ENCODE peak calls at places on chromosomes 12 and 14, in eight cellular contexts. One of them, this sample, is unnamed.
A peak's percentile ranks its signal among the peaks of the same experiment; 100 is the strongest.

GRCh38 chr12:57135487-57135886 is 7.2 kb downstream of the LRP1 start:
- DNase-seq in tibial artery: no peak
- DNase-seq in cardiac muscle cell: no peak
- DNase-seq in MM.1S: no peak
- DNase-seq in thyroid gland: no peak
- DNase-seq in effector memory CD4-positive, alpha-beta T cell: no peak
- DNase-seq in heart right ventricle: peak; percentile 63
- DNase-seq in trophoblast cell: peak; percentile 45
- DNase-seq in this sample: no peak

GRCh38 chr12:124273630-124274029 is 21.3 kb upstream of the RFLNA start:
- DNase-seq in cardiac muscle cell: peak; percentile 33
- DNase-seq in thyroid gland: no peak
- DNase-seq in effector memory CD4-positive, alpha-beta T cell: no peak
- DNase-seq in heart right ventricle: no peak
- DNase-seq in tibial artery: no peak
- DNase-seq in MM.1S: no peak
- DNase-seq in trophoblast cell: peak; percentile 29
- DNase-seq in this sample: no peak

GRCh38 chr12:92061061-92061460 is 84.6 kb downstream of the BTG1 start:
- DNase-seq in effector memory CD4-positive, alpha-beta T cell: no peak
- DNase-seq in MM.1S: no peak
- DNase-seq in heart right ventricle: no peak
- DNase-seq in trophoblast cell: no peak
- DNase-seq in thyroid gland: no peak
- DNase-seq in tibial artery: no peak
- DNase-seq in cardiac muscle cell: no peak
- DNase-seq in this sample: no peak

GRCh38 chr12:39972119-39972518 is 133.8 kb downstream of the SLC2A13 start:
- DNase-seq in heart right ventricle: no peak
- DNase-seq in tibial artery: no peak
- DNase-seq in trophoblast cell: no peak
- DNase-seq in thyroid gland: no peak
- DNase-seq in MM.1S: no peak
- DNase-seq in effector memory CD4-positive, alpha-beta T cell: no peak
- DNase-seq in cardiac muscle cell: no peak
- DNase-seq in this sample: no peak

GRCh38 chr12:89566615-89567014 is 40.8 kb upstream of the POC1B start:
- DNase-seq in cardiac muscle cell: peak; percentile 4
- DNase-seq in heart right ventricle: no peak
- DNase-seq in MM.1S: no peak
- DNase-seq in effector memory CD4-positive, alpha-beta T cell: no peak
- DNase-seq in tibial artery: no peak
- DNase-seq in trophoblast cell: peak; percentile 49
- DNase-seq in thyroid gland: no peak
- DNase-seq in this sample: no peak

GRCh38 chr12:418432-418831 is 17.0 kb downstream of the CCDC77 start:
- DNase-seq in effector memory CD4-positive, alpha-beta T cell: no peak
- DNase-seq in trophoblast cell: no peak
- DNase-seq in heart right ventricle: no peak
- DNase-seq in thyroid gland: no peak
- DNase-seq in cardiac muscle cell: no peak
- DNase-seq in MM.1S: no peak
- DNase-seq in tibial artery: no peak
- DNase-seq in this sample: no peak

GRCh38 chr14:68814376-68815287 is 21.8 kb upstream of the ZFP36L1 start:
- DNase-seq in thyroid gland: peak; percentile 38
- DNase-seq in trophoblast cell: peak; percentile 94
- DNase-seq in effector memory CD4-positive, alpha-beta T cell: no peak
- DNase-seq in MM.1S: no peak
- DNase-seq in cardiac muscle cell: peak; percentile 70
- DNase-seq in heart right ventricle: no peak
- DNase-seq in tibial artery: no peak
- DNase-seq in this sample: peak; percentile 60

GRCh38 chr12:88816201-88816600 is 235.9 kb upstream of the KITLG start:
- DNase-seq in heart right ventricle: no peak
- DNase-seq in trophoblast cell: no peak
- DNase-seq in cardiac muscle cell: no peak
- DNase-seq in effector memory CD4-positive, alpha-beta T cell: no peak
- DNase-seq in tibial artery: no peak
- DNase-seq in MM.1S: no peak
- DNase-seq in thyroid gland: no peak
- DNase-seq in this sample: no peak

GRCh38 chr12:90679674-90680073 is 275.3 kb downstream of the CCER1 start:
- DNase-seq in tibial artery: no peak
- DNase-seq in MM.1S: no peak
- DNase-seq in heart right ventricle: no peak
- DNase-seq in cardiac muscle cell: no peak
- DNase-seq in effector memory CD4-positive, alpha-beta T cell: no peak
- DNase-seq in thyroid gland: no peak
- DNase-seq in trophoblast cell: no peak
- DNase-seq in this sample: no peak

GRCh38 chr14:105894978-105895881 is 368.8 kb downstream of the TMEM121 start:
- DNase-seq in cardiac muscle cell: no peak
- DNase-seq in MM.1S: no peak
- DNase-seq in tibial artery: peak; percentile 52
- DNase-seq in thyroid gland: no peak
- DNase-seq in trophoblast cell: no peak
- DNase-seq in heart right ventricle: peak; percentile 6
- DNase-seq in effector memory CD4-positive, alpha-beta T cell: no peak
- DNase-seq in this sample: peak; percentile 5

GRCh38 chr14:104784846-104785707 is 10.5 kb downstream of the AKT1 start:
- DNase-seq in trophoblast cell: no peak
- DNase-seq in thyroid gland: peak; percentile 93
- DNase-seq in effector memory CD4-positive, alpha-beta T cell: no peak
- DNase-seq in cardiac muscle cell: no peak
- DNase-seq in tibial artery: no peak
- DNase-seq in heart right ventricle: peak; percentile 18
- DNase-seq in MM.1S: no peak
- DNase-seq in this sample: peak; percentile 67

GRCh38 chr14:105092124-105092911 is 27.1 kb upstream of the GPR132 start:
- DNase-seq in cardiac muscle cell: peak; percentile 21
- DNase-seq in effector memory CD4-positive, alpha-beta T cell: no peak
- DNase-seq in trophoblast cell: peak; percentile 59
- DNase-seq in thyroid gland: peak; percentile 55
- DNase-seq in heart right ventricle: no peak
- DNase-seq in tibial artery: peak; percentile 68
- DNase-seq in MM.1S: no peak
- DNase-seq in this sample: peak; percentile 62

GRCh38 chr14:36426836-36427235 is 93.2 kb downstream of the NKX2-1 start:
- DNase-seq in MM.1S: no peak
- DNase-seq in trophoblast cell: no peak
- DNase-seq in tibial artery: no peak
- DNase-seq in heart right ventricle: no peak
- DNase-seq in effector memory CD4-positive, alpha-beta T cell: no peak
- DNase-seq in cardiac muscle cell: no peak
- DNase-seq in thyroid gland: peak; percentile 54
- DNase-seq in this sample: no peak

GRCh38 chr14:54881235-54881760 is 21.3 kb downstream of the GCH1 start:
- DNase-seq in thyroid gland: no peak
- DNase-seq in tibial artery: no peak
- DNase-seq in trophoblast cell: peak; percentile 29
- DNase-seq in cardiac muscle cell: no peak
- DNase-seq in effector memory CD4-positive, alpha-beta T cell: no peak
- DNase-seq in heart right ventricle: no peak
- DNase-seq in MM.1S: peak; percentile 51
- DNase-seq in this sample: peak; percentile 29

GRCh38 chr14:102675396-102675795 is 82.9 kb downstream of the RCOR1 start:
- DNase-seq in effector memory CD4-positive, alpha-beta T cell: no peak
- DNase-seq in thyroid gland: no peak
- DNase-seq in trophoblast cell: peak; percentile 25
- DNase-seq in MM.1S: no peak
- DNase-seq in tibial artery: no peak
- DNase-seq in heart right ventricle: no peak
- DNase-seq in cardiac muscle cell: no peak
- DNase-seq in this sample: no peak

GRCh38 chr12:3583656-3584334 is 92.8 kb downstream of the PRMT8 start:
- DNase-seq in trophoblast cell: no peak
- DNase-seq in tibial artery: no peak
- DNase-seq in thyroid gland: no peak
- DNase-seq in MM.1S: no peak
- DNase-seq in effector memory CD4-positive, alpha-beta T cell: no peak
- DNase-seq in cardiac muscle cell: no peak
- DNase-seq in heart right ventricle: no peak
- DNase-seq in this sample: no peak

GRCh38 chr14:104926619-104927431 is 2.1 kb downstream of the PLD4 start:
- DNase-seq in heart right ventricle: no peak
- DNase-seq in cardiac muscle cell: peak; percentile 32
- DNase-seq in effector memory CD4-positive, alpha-beta T cell: no peak
- DNase-seq in thyroid gland: peak; percentile 0
- DNase-seq in MM.1S: peak; percentile 76
- DNase-seq in trophoblast cell: no peak
- DNase-seq in tibial artery: no peak
- DNase-seq in this sample: no peak

GRCh38 chr12:46530373-46531056 is 157.9 kb upstream of the SLC38A2 start:
- DNase-seq in heart right ventricle: no peak
- DNase-seq in effector memory CD4-positive, alpha-beta T cell: no peak
- DNase-seq in trophoblast cell: no peak
- DNase-seq in cardiac muscle cell: no peak
- DNase-seq in MM.1S: no peak
- DNase-seq in thyroid gland: no peak
- DNase-seq in tibial artery: no peak
- DNase-seq in this sample: no peak

GRCh38 chr14:78721756-78722455 is 551.7 kb downstream of the NRXN3 start:
- DNase-seq in cardiac muscle cell: no peak
- DNase-seq in thyroid gland: no peak
- DNase-seq in effector memory CD4-positive, alpha-beta T cell: no peak
- DNase-seq in tibial artery: no peak
- DNase-seq in heart right ventricle: no peak
- DNase-seq in MM.1S: peak; percentile 89
- DNase-seq in trophoblast cell: no peak
- DNase-seq in this sample: no peak

GRCh38 chr12:21987786-21988185 is 46.6 kb upstream of the ABCC9 start:
- DNase-seq in trophoblast cell: no peak
- DNase-seq in heart right ventricle: no peak
- DNase-seq in cardiac muscle cell: no peak
- DNase-seq in thyroid gland: no peak
- DNase-seq in MM.1S: no peak
- DNase-seq in effector memory CD4-positive, alpha-beta T cell: no peak
- DNase-seq in tibial artery: no peak
- DNase-seq in this sample: no peak

GRCh38 chr12:90124289-90124688 is 415.7 kb upstream of the ATP2B1 start:
- DNase-seq in effector memory CD4-positive, alpha-beta T cell: no peak
- DNase-seq in heart right ventricle: no peak
- DNase-seq in cardiac muscle cell: no peak
- DNase-seq in thyroid gland: no peak
- DNase-seq in trophoblast cell: no peak
- DNase-seq in tibial artery: no peak
- DNase-seq in MM.1S: no peak
- DNase-seq in this sample: no peak

GRCh38 chr14:100086361-100086760 is 21.1 kb downstream of the EVL start:
- DNase-seq in MM.1S: no peak
- DNase-seq in cardiac muscle cell: no peak
- DNase-seq in trophoblast cell: no peak
- DNase-seq in effector memory CD4-positive, alpha-beta T cell: no peak
- DNase-seq in tibial artery: no peak
- DNase-seq in heart right ventricle: no peak
- DNase-seq in thyroid gland: no peak
- DNase-seq in this sample: no peak
- H3K4me1 ChIP-seq in MM.1S: no peaks in the 10 kb centered on the region
- H3K4me1 ChIP-seq in cardiac muscle cell: no peaks in the 10 kb centered on the region
- H3K4me1 ChIP-seq in trophoblast cell: no peaks in the 10 kb centered on the region
- H3K4me1 ChIP-seq in effector memory CD4-positive, alpha-beta T cell: peaks cover 66% of the 10 kb centered on the region
- H3K4me1 ChIP-seq in tibial artery: no peaks in the 10 kb centered on the region
- H3K4me1 ChIP-seq in heart right ventricle: no peaks in the 10 kb centered on the region
- H3K4me1 ChIP-seq in thyroid gland: no peaks in the 10 kb centered on the region
- H3K4me1 ChIP-seq in this sample: no peaks in the 10 kb centered on the region

GRCh38 chr14:99226687-99227086 is 45.3 kb downstream of the BCL11B start:
- DNase-seq in effector memory CD4-positive, alpha-beta T cell: no peak
- DNase-seq in trophoblast cell: no peak
- DNase-seq in cardiac muscle cell: no peak
- DNase-seq in heart right ventricle: no peak
- DNase-seq in thyroid gland: no peak
- DNase-seq in MM.1S: no peak
- DNase-seq in tibial artery: no peak
- DNase-seq in this sample: no peak
- H3K4me1 ChIP-seq in effector memory CD4-positive, alpha-beta T cell: peaks cover 95% of the 10 kb centered on the region
- H3K4me1 ChIP-seq in trophoblast cell: peaks cover 13% of the 10 kb centered on the region
- H3K4me1 ChIP-seq in cardiac muscle cell: peaks cover 18% of the 10 kb centered on the region
- H3K4me1 ChIP-seq in heart right ventricle: no peaks in the 10 kb centered on the region
- H3K4me1 ChIP-seq in thyroid gland: peaks cover 8% of the 10 kb centered on the region
- H3K4me1 ChIP-seq in MM.1S: no peaks in the 10 kb centered on the region
- H3K4me1 ChIP-seq in tibial artery: no peaks in the 10 kb centered on the region
- H3K4me1 ChIP-seq in this sample: peaks cover 13% of the 10 kb centered on the region

GRCh38 chr12:6199211-6199530 is 1.0 kb upstream of the CD9 start:
- DNase-seq in trophoblast cell: peak; percentile 30
- DNase-seq in cardiac muscle cell: no peak
- DNase-seq in effector memory CD4-positive, alpha-beta T cell: no peak
- DNase-seq in MM.1S: no peak
- DNase-seq in heart right ventricle: no peak
- DNase-seq in tibial artery: no peak
- DNase-seq in thyroid gland: no peak
- DNase-seq in this sample: no peak

GRCh38 chr12:6200266-6201198 is at the start of gene CD9:
- DNase-seq in thyroid gland: peak; percentile 83
- DNase-seq in heart right ventricle: peak; percentile 75
- DNase-seq in cardiac muscle cell: peak; percentile 60
- DNase-seq in effector memory CD4-positive, alpha-beta T cell: no peak
- DNase-seq in tibial artery: peak; percentile 90
- DNase-seq in MM.1S: peak; percentile 81
- DNase-seq in trophoblast cell: peak; percentile 73
- DNase-seq in this sample: peak; percentile 79

GRCh38 chr12:6201199-6201608 is 1.0 kb downstream of the CD9 start:
- DNase-seq in effector memory CD4-positive, alpha-beta T cell: no peak
- DNase-seq in heart right ventricle: no peak
- DNase-seq in thyroid gland: peak; percentile 77
- DNase-seq in cardiac muscle cell: peak; percentile 27
- DNase-seq in MM.1S: peak; percentile 72
- DNase-seq in trophoblast cell: peak; percentile 37
- DNase-seq in tibial artery: no peak
- DNase-seq in this sample: peak; percentile 55

GRCh38 chr12:6198556-6198955 is 1.6 kb upstream of the CD9 start:
- DNase-seq in trophoblast cell: no peak
- DNase-seq in thyroid gland: no peak
- DNase-seq in effector memory CD4-positive, alpha-beta T cell: no peak
- DNase-seq in heart right ventricle: no peak
- DNase-seq in MM.1S: no peak
- DNase-seq in cardiac muscle cell: no peak
- DNase-seq in tibial artery: no peak
- DNase-seq in this sample: no peak

GRCh38 chr12:6199531-6200265 is 502 bp upstream of the CD9 start:
- DNase-seq in thyroid gland: peak; percentile 68
- DNase-seq in trophoblast cell: peak; percentile 65
- DNase-seq in MM.1S: peak; percentile 19
- DNase-seq in cardiac muscle cell: peak; percentile 54
- DNase-seq in tibial artery: peak; percentile 82
- DNase-seq in effector memory CD4-positive, alpha-beta T cell: no peak
- DNase-seq in heart right ventricle: no peak
- DNase-seq in this sample: peak; percentile 64
- H3K4me1 ChIP-seq in thyroid gland: peaks cover 44% of the 10 kb centered on the region
- H3K4me1 ChIP-seq in trophoblast cell: peaks cover 36% of the 10 kb centered on the region
- H3K4me1 ChIP-seq in MM.1S: peaks cover 22% of the 10 kb centered on the region
- H3K4me1 ChIP-seq in cardiac muscle cell: peaks cover 3% of the 10 kb centered on the region
- H3K4me1 ChIP-seq in tibial artery: peaks cover 38% of the 10 kb centered on the region
- H3K4me1 ChIP-seq in effector memory CD4-positive, alpha-beta T cell: peaks cover 11% of the 10 kb centered on the region
- H3K4me1 ChIP-seq in heart right ventricle: peaks cover 64% of the 10 kb centered on the region
- H3K4me1 ChIP-seq in this sample: peaks cover 40% of the 10 kb centered on the region

GRCh38 chr12:120851444-120851843 is 52.7 kb downstream of the SPPL3 start:
- DNase-seq in tibial artery: no peak
- DNase-seq in thyroid gland: no peak
- DNase-seq in effector memory CD4-positive, alpha-beta T cell: no peak
- DNase-seq in heart right ventricle: no peak
- DNase-seq in trophoblast cell: peak; percentile 11
- DNase-seq in cardiac muscle cell: no peak
- DNase-seq in MM.1S: peak; percentile 69
- DNase-seq in this sample: no peak
- H3K4me1 ChIP-seq in tibial artery: peaks cover 24% of the 10 kb centered on the region
- H3K4me1 ChIP-seq in thyroid gland: peaks cover 54% of the 10 kb centered on the region
- H3K4me1 ChIP-seq in effector memory CD4-positive, alpha-beta T cell: peaks cover 7% of the 10 kb centered on the region
- H3K4me1 ChIP-seq in heart right ventricle: peaks cover 88% of the 10 kb centered on the region
- H3K4me1 ChIP-seq in trophoblast cell: peaks cover 5% of the 10 kb centered on the region
- H3K4me1 ChIP-seq in cardiac muscle cell: peaks cover 53% of the 10 kb centered on the region
- H3K4me1 ChIP-seq in MM.1S: peaks cover 43% of the 10 kb centered on the region
- H3K4me1 ChIP-seq in this sample: peaks cover 36% of the 10 kb centered on the region

GRCh38 chr12:24933694-24934407 is 15.1 kb downstream of the BCAT1 start:
- DNase-seq in thyroid gland: no peak
- DNase-seq in heart right ventricle: no peak
- DNase-seq in MM.1S: no peak
- DNase-seq in effector memory CD4-positive, alpha-beta T cell: no peak
- DNase-seq in cardiac muscle cell: no peak
- DNase-seq in trophoblast cell: no peak
- DNase-seq in tibial artery: no peak
- DNase-seq in this sample: no peak
- H3K4me1 ChIP-seq in thyroid gland: no peaks in the 10 kb centered on the region
- H3K4me1 ChIP-seq in heart right ventricle: no peaks in the 10 kb centered on the region
- H3K4me1 ChIP-seq in MM.1S: no peaks in the 10 kb centered on the region
- H3K4me1 ChIP-seq in effector memory CD4-positive, alpha-beta T cell: no peaks in the 10 kb centered on the region
- H3K4me1 ChIP-seq in cardiac muscle cell: no peaks in the 10 kb centered on the region
- H3K4me1 ChIP-seq in trophoblast cell: peaks cover 13% of the 10 kb centered on the region
- H3K4me1 ChIP-seq in tibial artery: no peaks in the 10 kb centered on the region
- H3K4me1 ChIP-seq in this sample: peaks cover 77% of the 10 kb centered on the region

This sample was measured in body of pancreas.